ENCODE peak calls at places on chromosomes 7 and 10, in six cellular contexts. V is heart right ventricle; K is CD4-positive, alpha-beta memory T cell; S is HAP-1; X is fibroblast of lung; Y is A549. G is an unnamed sample.

GRCh38 chr10:18666810-18667209 is 7.6 kb downstream of the ARL5B start:
- DNase-seq in S (no peak), Y (peak; percentile 29), X (peak; percentile 83), V (no peak), K (no peak), G (no peak)

GRCh38 chr10:15197276-15197675 is 28.8 kb upstream of the NMT2 start:
- DNase-seq in Y (no peak), S (no peak), X (peak; percentile 57), V (no peak), K (no peak), G (no peak)

GRCh38 chr10:34018129-34018528 is 683.7 kb upstream of the NRP1 start:
- DNase-seq in V (no peak), Y (peak; percentile 25), K (no peak), S (no peak), X (peak; percentile 6), G (no peak)

GRCh38 chr10:13784067-13784466 is 197.3 kb downstream of the PRPF18 start:
- DNase-seq in K (no peak), V (no peak), S (no peak), X (peak; percentile 30), Y (no peak), G (peak; percentile 42)

GRCh38 chr7:92834661-92835139 is 1.7 kb downstream of the CDK6 start:
- DNase-seq in X (no peak), V (peak; percentile 20), S (no peak), K (no peak), Y (no peak), G (no peak)

GRCh38 chr10:35827783-35828182 is 185.7 kb upstream of the FZD8 start:
- DNase-seq in S (no peak), V (no peak), Y (no peak), X (no peak), K (no peak), G (no peak)

GRCh38 chr7:145464287-145464686 is 628.4 kb upstream of the TPK1 start:
- DNase-seq in Y (no peak), X (no peak), S (no peak), K (no peak), V (no peak), G (no peak)

GRCh38 chr7:24820730-24821044 is 63.4 kb upstream of the GSDME start:
- DNase-seq in Y (peak; percentile 87), X (no peak), S (peak; percentile 40), K (no peak), V (no peak), G (no peak)

GRCh38 chr7:151343516-151343915 is 1.9 kb downstream of the NUB1 start:
- DNase-seq in S (no peak), V (no peak), Y (no peak), X (no peak), K (no peak), G (no peak)

GRCh38 chr10:122838880-122839279 is 6.8 kb downstream of the CUZD1 start:
- DNase-seq in X (no peak), K (no peak), S (no peak), Y (no peak), V (no peak), G (no peak)

GRCh38 chr10:96719850-96720421 is 378 bp downstream of the PIK3AP1 start:
- DNase-seq in K (peak; percentile 5), S (peak; percentile 45), Y (peak; percentile 49), V (peak; percentile 67), X (no peak), G (no peak)

GRCh38 chr10:15824498-15824897 is 35.8 kb downstream of the MINDY3 start:
- DNase-seq in V (no peak), K (no peak), S (no peak), X (peak; percentile 64), Y (peak; percentile 9), G (no peak)

GRCh38 chr10:21649441-21649872 is 115.4 kb downstream of the MLLT10 start:
- DNase-seq in X (no peak), V (no peak), K (peak; percentile 5), Y (no peak), S (no peak), G (no peak)

GRCh38 chr7:128115326-128115820 is 84.1 kb upstream of the LRRC4 start:
- DNase-seq in X (no peak), S (no peak), Y (no peak), V (no peak), K (no peak), G (no peak)

GRCh38 chr10:77598606-77599005 is 39.0 kb downstream of the KCNMA1 start:
- DNase-seq in X (no peak), Y (no peak), K (no peak), S (no peak), V (no peak), G (no peak)

GRCh38 chr7:131076032-131076431 is 251.6 kb upstream of the MKLN1 start:
- DNase-seq in Y (no peak), X (peak; percentile 48), S (peak; percentile 46), K (no peak), V (no peak), G (no peak)

GRCh38 chr7:92751902-92752901 is 84.2 kb downstream of the CDK6 start:
- DNase-seq in V (no peak), S (no peak), X (peak; percentile 95), Y (peak; percentile 91), K (no peak), G (no peak)

GRCh38 chr10:102633848-102634247 is 10.4 kb upstream of the TRIM8 start:
- DNase-seq in V (no peak), Y (no peak), K (no peak), S (no peak), X (no peak), G (no peak)

GRCh38 chr10:84193846-84194423 is 402 bp upstream of the CDHR1 start:
- DNase-seq in V (no peak), S (no peak), Y (no peak), K (no peak), X (no peak), G (no peak)

GRCh38 chr7:84701524-84702306 is 485.1 kb downstream of the SEMA3D start:
- DNase-seq in S (no peak), Y (peak; percentile 95), V (no peak), K (no peak), X (peak; percentile 99), G (no peak)

GRCh38 chr7:55055479-55055878 is 36.7 kb downstream of the EGFR start:
- DNase-seq in V (no peak), K (no peak), Y (peak; percentile 63), S (no peak), X (peak; percentile 87), G (no peak)

DNA sequence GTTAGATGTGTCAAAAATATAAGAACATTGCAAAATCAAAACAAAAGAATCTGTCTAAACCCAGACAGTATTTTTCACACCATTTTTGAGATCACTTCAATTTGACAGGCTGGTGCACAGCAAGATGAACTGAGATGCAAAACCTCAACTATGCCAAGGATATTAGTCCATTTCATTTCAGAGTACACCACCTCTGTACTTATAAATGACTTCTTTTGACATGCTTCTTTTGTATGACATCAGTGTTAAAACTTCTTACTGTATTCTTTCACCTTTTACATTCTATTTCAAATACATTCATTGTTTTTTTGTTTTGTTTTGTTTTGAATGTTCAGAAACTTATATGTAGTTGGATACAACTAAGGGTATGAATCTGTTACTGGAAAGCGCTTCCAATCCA is 23.6 kb upstream of the GPR141 start:
- DNase-seq in X (no peak), V (no peak), K (no peak), S (no peak), Y (no peak), G (no peak)
- H3K4me3 ChIP-seq in X (no peak overlapping the region), V (no peak overlapping the region), K (no peak overlapping the region), S (no peak overlapping the region), Y (no peak overlapping the region), G (no peak overlapping the region)

GRCh38 chr10:110222896-110223675 is 15.7 kb downstream of the MXI1 start:
- DNase-seq in S (no peak), V (no peak), X (no peak), Y (no peak), K (no peak), G (no peak)

GRCh38 chr10:110219884-110220283 is 12.5 kb downstream of the MXI1 start:
- DNase-seq in V (no peak), K (no peak), Y (no peak), X (no peak), S (no peak), G (no peak)

GRCh38 chr10:110220383-110220782 is 13.0 kb downstream of the MXI1 start:
- DNase-seq in V (peak; percentile 55), K (no peak), Y (no peak), S (no peak), X (no peak), G (no peak)

GRCh38 chr10:110221044-110221720 is 13.8 kb downstream of the MXI1 start:
- DNase-seq in V (no peak), X (no peak), S (no peak), K (no peak), Y (no peak), G (no peak)

GRCh38 chr10:110221721-110222261 is 14.4 kb downstream of the MXI1 start:
- DNase-seq in S (peak; percentile 22), K (peak; percentile 81), X (peak; percentile 98), V (peak; percentile 68), Y (peak; percentile 68), G (no peak)
- H3K4me3 ChIP-seq in S (no peak overlapping the region), K (peak overlapping the region; percentile 40), X (peak overlapping the region; percentile 49), V (peak overlapping the region; percentile 13), Y (peak overlapping the region; percentile 14), G (peak overlapping the region; percentile 5)

DNA sequence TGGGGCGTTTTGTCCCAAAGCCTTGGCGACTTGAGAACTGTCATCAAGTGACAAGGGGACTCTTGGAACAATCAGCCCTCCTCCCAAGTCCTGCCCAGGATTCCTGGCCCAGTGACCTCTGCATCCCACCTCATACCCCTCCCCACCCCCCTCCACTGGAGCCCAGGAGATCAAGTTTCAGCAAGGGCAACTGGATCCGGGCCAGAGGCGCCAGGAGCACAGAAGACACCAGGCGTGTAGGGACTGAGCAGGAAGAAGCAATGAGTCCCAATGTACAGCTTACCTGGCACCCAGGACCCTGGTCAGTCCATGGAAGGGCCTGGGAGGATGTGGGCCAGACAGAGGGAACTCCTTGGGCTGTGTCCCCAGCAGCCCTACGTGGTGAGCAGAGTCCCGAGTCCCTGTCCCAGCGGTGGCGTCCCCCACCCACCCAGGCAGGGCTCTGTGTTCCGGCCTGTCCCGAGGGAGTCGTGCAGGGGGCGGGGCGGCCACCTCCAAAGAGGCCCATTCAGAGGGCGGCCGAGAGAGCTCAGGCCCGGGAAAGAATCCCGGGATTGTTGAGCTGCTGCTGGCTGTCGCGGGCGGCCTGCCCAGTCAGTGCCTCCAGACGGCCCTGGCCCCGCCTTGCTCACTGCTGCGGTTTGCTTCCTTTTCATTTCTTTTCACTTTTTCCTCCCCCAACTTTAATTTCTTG is 254.1 kb downstream of the TNS3 start:
- DNase-seq in S (peak; percentile 90), Y (no peak), K (no peak), V (peak; percentile 94), X (peak; percentile 84), G (no peak)
- H3K4me3 ChIP-seq in S (peak overlapping the region; percentile 31), Y (no peak overlapping the region), K (no peak overlapping the region), V (peak overlapping the region; percentile 21), X (peak overlapping the region; percentile 38), G (no peak overlapping the region)

GRCh38 chr10:42755591-42756093 is 27.0 kb upstream of the BMS1 start:
- DNase-seq in Y (no peak), V (no peak), K (no peak), S (no peak), X (no peak), G (no peak)
- H3K4me3 ChIP-seq in Y (no peak overlapping the region), V (peak overlapping the region; percentile 49), K (no peak overlapping the region), S (no peak overlapping the region), X (no peak overlapping the region), G (no peak overlapping the region)

GRCh38 chr7:116861717-116862116 is 670 bp upstream of the CAPZA2 start:
- DNase-seq in S (no peak), K (no peak), V (no peak), X (no peak), Y (no peak), G (no peak)
- H3K4me3 ChIP-seq in S (no peak overlapping the region), K (peak overlapping the region; percentile 18), V (no peak overlapping the region), X (no peak overlapping the region), Y (no peak overlapping the region), G (no peak overlapping the region)

GRCh38 chr7:73885975-73886798 is 25.2 kb downstream of the TMEM270 start:
- DNase-seq in K (no peak), V (peak; percentile 68), S (no peak), X (peak; percentile 47), Y (no peak), G (no peak)
- H3K4me3 ChIP-seq in K (no peak overlapping the region), V (no peak overlapping the region), S (no peak overlapping the region), X (no peak overlapping the region), Y (no peak overlapping the region), G (no peak overlapping the region)